ENCODE peak calls at places on chromosomes 3 and 15, in six cellular contexts. I is fibroblast of lung, K is hepatocyte, X is astrocyte, Z is lower leg skin, D is Peyer's patch. Q is an unnamed sample.
A peak's percentile ranks its signal among the peaks of the same experiment; 100 is the strongest.

GRCh38 chr15:88918738-88919137 is 5.6 kb upstream of the MFGE8 start:
- DNase-seq in X (peak; percentile 99), I (peak; percentile 99), Z (peak; percentile 97), D (no peak), K (peak; percentile 68), Q (no peak)

GRCh38 chr15:42858999-42859789 is 61.4 kb downstream of the TTBK2 start:
- DNase-seq in Z (no peak), I (peak; percentile 2), K (no peak), X (peak; percentile 34), D (no peak), Q (no peak)

GRCh38 chr15:45126535-45127158 is 3.0 kb downstream of the DUOXA1 start:
- DNase-seq in D (no peak), I (peak; percentile 31), K (no peak), X (no peak), Z (no peak), Q (no peak)

GRCh38 chr3:14511971-14512943 is 27.9 kb downstream of the GRIP2 start:
- DNase-seq in I (no peak), X (no peak), Z (peak; percentile 76), D (no peak), K (no peak), Q (peak; percentile 54)

GRCh38 chr3:49912787-49913375 is 9.2 kb upstream of the MST1R start:
- DNase-seq in K (no peak), D (no peak), I (no peak), Z (no peak), X (no peak), Q (no peak)

GRCh38 chr15:72173864-72174550 is 23.6 kb downstream of the GRAMD2A start:
- DNase-seq in Z (peak; percentile 58), K (no peak), I (no peak), X (no peak), D (no peak), Q (no peak)

GRCh38 chr3:53891500-53892334 is at the start of gene SELENOK:
- DNase-seq in D (peak; percentile 99), K (peak; percentile 99), Z (peak; percentile 100), I (peak; percentile 99), X (peak; percentile 99), Q (peak; percentile 99)

GRCh38 chr3:97841304-97841703 is 19.5 kb downstream of the CRYBG3 start:
- DNase-seq in I (no peak), D (no peak), Z (no peak), K (no peak), X (no peak), Q (no peak)

GRCh38 chr3:124951511-124952390 is 17.2 kb upstream of the MUC13 start:
- DNase-seq in K (peak; percentile 59), Z (no peak), I (peak; percentile 71), D (peak; percentile 73), X (peak; percentile 55), Q (no peak)

GRCh38 chr15:99167201-99167600 is 62.3 kb downstream of the SYNM start:
- DNase-seq in D (no peak), K (no peak), X (no peak), I (no peak), Z (no peak), Q (no peak)

GRCh38 chr3:31491660-31492059 is 41.1 kb upstream of the STT3B start:
- DNase-seq in K (no peak), I (no peak), D (no peak), Z (no peak), X (no peak), Q (no peak)

GRCh38 chr3:160707187-160707789 is 30.3 kb downstream of the ARL14 start:
- DNase-seq in D (no peak), I (peak; percentile 71), X (peak; percentile 22), Z (no peak), K (peak; percentile 70), Q (no peak)

GRCh38 chr3:149044329-149045083 is 41.8 kb downstream of the HLTF start:
- DNase-seq in D (no peak), X (no peak), K (no peak), I (no peak), Z (no peak), Q (no peak)

GRCh38 chr3:23170306-23170705 is 32.8 kb upstream of the UBE2E2 start:
- DNase-seq in X (peak; percentile 45), Z (no peak), K (no peak), I (no peak), D (no peak), Q (no peak)

DNA sequence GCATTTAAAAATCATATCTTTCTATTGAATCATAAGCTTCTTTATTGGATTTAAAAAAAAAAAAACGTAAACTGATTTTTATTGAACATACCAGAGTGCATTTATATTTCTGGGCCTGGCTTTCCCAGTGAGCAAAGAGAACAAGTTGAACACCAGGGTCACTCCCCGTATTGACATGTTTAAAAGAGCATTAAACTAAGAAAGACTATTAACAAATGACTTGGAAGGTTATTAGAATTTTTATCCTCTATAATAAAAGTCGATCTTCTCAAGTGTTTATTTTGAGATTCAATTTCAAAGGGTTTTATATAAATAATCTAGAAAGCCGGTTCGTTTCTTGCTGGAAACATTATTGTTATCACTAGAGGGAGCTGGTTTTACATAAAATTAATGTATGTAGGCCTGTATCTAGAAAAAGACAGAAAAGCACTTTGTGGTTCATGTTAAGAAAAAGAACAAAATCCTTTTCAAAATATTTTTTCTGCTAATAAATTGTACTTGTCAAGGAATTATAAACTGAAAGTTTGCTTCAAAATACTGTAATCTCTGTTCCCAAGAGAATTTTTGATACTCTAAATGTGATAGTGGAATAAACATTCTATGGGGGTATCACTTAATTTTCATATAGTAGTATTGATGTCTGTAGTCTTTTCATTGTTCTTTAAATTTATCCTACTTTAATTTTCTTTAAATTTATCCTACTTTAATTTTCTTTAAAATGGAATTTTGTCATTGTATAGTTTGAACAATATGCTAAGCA is 321.8 kb upstream of the MME start:
- DNase-seq in I (peak; percentile 82), X (peak; percentile 8), K (peak; percentile 48), Z (no peak), D (no peak), Q (no peak)
- TF ChIP-seq CTCF in I (peak; percentile 40), X (peak; percentile 45), K (peak; percentile 77), Z (no peak), D (peak; percentile 40), Q (peak; percentile 88)

GRCh38 chr3:17798000-17798399 is 55.6 kb upstream of the TBC1D5 start:
- DNase-seq in K (no peak), X (no peak), Z (no peak), D (no peak), I (no peak), Q (no peak)
- TF ChIP-seq CTCF in K (no peak), X (no peak), Z (no peak), D (no peak), I (no peak), Q (no peak)

GRCh38 chr15:87619161-87619960 is 637.2 kb downstream of the NTRK3 start:
- DNase-seq in K (peak; percentile 58), X (peak; percentile 95), Z (no peak), I (peak; percentile 64), D (no peak), Q (no peak)

GRCh38 chr15:87628311-87628710 is 628.2 kb downstream of the NTRK3 start:
- DNase-seq in K (no peak), I (no peak), Z (no peak), D (no peak), X (no peak), Q (no peak)

GRCh38 chr15:87620393-87620792 is 636.1 kb downstream of the NTRK3 start:
- DNase-seq in I (no peak), Z (no peak), X (no peak), D (no peak), K (no peak), Q (no peak)

GRCh38 chr15:87626835-87627234 is 629.7 kb downstream of the NTRK3 start:
- DNase-seq in D (no peak), K (no peak), I (no peak), X (no peak), Z (no peak), Q (no peak)

GRCh38 chr15:87623832-87624231 is 632.7 kb downstream of the NTRK3 start:
- DNase-seq in I (no peak), K (no peak), D (no peak), Z (no peak), X (no peak), Q (no peak)
- TF ChIP-seq CTCF in I (peak; percentile 5), K (no peak), D (no peak), Z (no peak), X (no peak), Q (no peak)

DNA sequence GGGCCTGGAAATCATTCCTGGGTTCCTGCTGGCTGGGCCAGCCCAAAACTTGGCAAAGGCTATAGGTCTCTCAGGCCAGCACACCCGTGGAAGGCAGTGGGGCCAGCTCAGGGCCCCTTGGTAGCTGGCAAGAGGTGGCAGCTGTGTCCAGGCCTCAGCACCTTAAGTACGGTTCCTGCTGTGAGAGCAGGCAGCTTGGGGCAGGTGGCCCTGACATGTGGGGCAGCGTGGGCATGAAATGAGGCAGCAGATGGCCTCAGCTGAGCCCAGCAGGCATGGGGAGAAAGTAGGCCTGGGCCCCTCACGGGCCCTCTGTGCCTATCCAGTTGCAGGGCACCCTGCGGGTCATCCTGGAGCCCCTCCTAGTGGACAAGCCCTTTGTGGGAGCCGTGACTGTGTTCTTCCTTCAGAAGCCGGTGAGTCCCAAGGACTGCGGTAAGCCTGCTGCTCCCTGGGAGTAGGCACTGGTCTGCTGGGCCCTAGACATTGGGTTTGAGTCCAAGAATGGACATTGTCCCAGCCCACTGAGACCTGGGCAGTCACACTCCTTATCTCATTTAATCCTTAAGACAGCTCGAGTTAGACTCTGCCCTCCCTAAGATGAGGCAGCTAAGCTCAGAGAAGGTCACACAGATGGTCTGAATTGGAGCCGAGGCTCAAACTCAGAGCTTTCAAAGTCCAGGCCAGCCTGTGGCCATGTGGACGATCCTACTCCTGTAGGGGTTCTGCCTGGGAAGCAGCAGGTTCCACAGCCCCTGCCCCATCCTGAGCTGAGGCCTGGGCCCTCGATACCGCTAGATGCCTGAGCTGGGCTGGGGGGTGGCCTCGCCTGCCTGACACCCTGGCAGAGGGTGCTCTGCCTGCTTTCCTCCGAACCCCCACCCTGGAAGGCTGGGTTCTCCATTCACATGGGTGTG is 25.5 kb downstream of the ESYT3 start:
- DNase-seq in X (no peak), Z (peak; percentile 69), D (no peak), K (peak; percentile 11), I (no peak), Q (no peak)
- TF ChIP-seq CTCF in X (no peak), Z (no peak), D (no peak), K (no peak), I (no peak), Q (no peak)

DNA sequence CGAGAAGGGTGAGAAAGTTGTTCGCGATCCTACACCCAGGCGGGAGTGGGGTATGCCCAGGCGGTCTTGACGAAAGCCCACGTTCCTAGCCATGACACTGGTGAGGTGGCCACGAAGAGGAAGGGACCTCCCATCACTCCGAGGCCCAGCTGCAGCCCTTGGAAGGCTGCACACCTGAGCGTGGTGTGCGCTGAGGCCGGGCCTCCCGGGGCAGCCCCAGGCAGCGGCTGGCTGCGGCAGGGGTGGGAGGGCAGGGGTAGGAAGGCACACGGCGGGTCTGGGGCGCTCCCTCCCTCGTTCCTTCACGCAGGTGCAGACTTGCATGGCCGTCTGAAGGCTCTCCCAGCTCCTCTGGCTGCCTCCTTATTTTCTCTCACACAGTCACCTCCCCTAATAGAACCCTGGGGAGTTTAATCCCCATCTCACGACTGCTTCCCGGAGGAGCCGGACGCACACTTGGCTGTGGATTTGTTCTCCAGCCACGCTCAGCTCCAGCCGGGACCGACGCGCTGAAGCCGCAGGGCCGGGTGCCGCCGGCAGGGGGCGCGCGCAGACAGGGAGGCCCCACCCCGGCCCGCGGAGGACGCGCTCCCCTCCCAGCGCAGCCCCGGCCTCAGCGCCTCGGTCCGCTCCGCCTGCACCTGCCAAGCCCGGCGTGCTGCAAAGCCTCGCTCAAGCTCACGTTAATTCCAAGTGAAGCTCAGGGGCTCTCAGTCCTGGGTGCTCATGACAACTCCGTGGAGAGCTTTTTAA is 37.8 kb upstream of the MUC4 start:
- DNase-seq in I (no peak), K (no peak), X (no peak), Z (no peak), D (peak; percentile 50), Q (no peak)
- TF ChIP-seq CTCF in I (no peak), K (no peak), X (no peak), Z (no peak), D (no peak), Q (no peak)

GRCh38 chr3:8097690-8098089 is 403.9 kb upstream of the LMCD1 start:
- DNase-seq in D (no peak), K (no peak), I (no peak), Z (no peak), X (no peak), Q (no peak)
- TF ChIP-seq CTCF in D (no peak), K (no peak), I (no peak), Z (no peak), X (no peak), Q (peak; percentile 44)